ENCODE peak calls at places on chromosome 1, in nine cellular contexts. X is activated T-helper 1 cell treated with Interleukin-2 at 50 U/mL for 16 hours; Y is iPS-NIHi11; R is CMK; I is EL; B is stimulated activated CD8-positive, alpha-beta memory T cell treated with anti-CD3 and anti-CD28 coated beads, Interleukin-15, amount 100 ng/mL, for 24 hours; L is stimulated activated effector memory CD8-positive, alpha-beta T cell treated with anti-CD3 and anti-CD28 coated beads, Interleukin-12 subunit alpha, Interleukin-12 subunit beta, amount 100 ng/mL, for 72 hours; M is BJ; F is COR-L47. U is an unnamed sample.
A peak's percentile ranks its signal among the peaks of the same experiment; 100 is the strongest.

GRCh38 chr1:202888204-202888506 is 794 bp downstream of the RABIF start:
- DNase-seq in B (no peak), X (no peak), M (peak; percentile 1), I (peak; percentile 57), Y (no peak), F (no peak), R (no peak), L (no peak), U (peak; percentile 56)

GRCh38 chr1:112704511-112704907 is 2.4 kb downstream of the RHOC start:
- DNase-seq in I (no peak), Y (no peak), B (no peak), F (no peak), R (no peak), M (no peak), X (no peak), L (no peak), U (no peak)

GRCh38 chr1:241396747-241397691 is 40.0 kb upstream of the RGS7 start:
- DNase-seq in Y (no peak), B (no peak), R (no peak), L (no peak), X (no peak), I (peak; percentile 33), M (no peak), F (no peak), U (no peak)

GRCh38 chr1:19205845-19206244 is 4.2 kb downstream of the UBR4 start:
- DNase-seq in I (no peak), R (no peak), X (no peak), B (no peak), L (no peak), M (no peak), Y (no peak), F (no peak), U (no peak)

GRCh38 chr1:119768778-119769177 is at the start of gene HMGCS2:
- DNase-seq in L (no peak), I (no peak), Y (no peak), B (no peak), X (no peak), M (no peak), F (no peak), R (no peak), U (no peak)

GRCh38 chr1:62142550-62142949 is 52.1 kb upstream of the L1TD1 start:
- DNase-seq in B (no peak), L (no peak), I (peak; percentile 42), R (no peak), F (no peak), Y (peak; percentile 53), X (no peak), M (no peak), U (peak; percentile 4)

GRCh38 chr1:20375563-20375962 is 84.9 kb downstream of the VWA5B1 start:
- DNase-seq in B (no peak), L (no peak), M (no peak), I (peak; percentile 50), R (no peak), Y (no peak), F (no peak), X (no peak), U (peak; percentile 60)

GRCh38 chr1:19339199-19339861 is 27.2 kb downstream of the SLC66A1 start:
- DNase-seq in L (no peak), I (no peak), B (no peak), R (no peak), Y (no peak), M (no peak), X (no peak), F (no peak), U (no peak)

GRCh38 chr1:199279107-199279506 is 640.3 kb downstream of the PTPRC start:
- DNase-seq in X (no peak), R (no peak), Y (no peak), I (no peak), F (no peak), L (no peak), B (no peak), M (no peak), U (no peak)

GRCh38 chr1:44354840-44355581 is at the start of gene ERI3:
- DNase-seq in M (peak; percentile 86), Y (peak; percentile 100), B (peak; percentile 82), L (peak; percentile 97), R (peak; percentile 97), I (peak; percentile 97), F (peak; percentile 86), X (peak; percentile 93), U (peak; percentile 93)